ENCODE peak calls at places on chromosome 17, in eight cellular contexts. V is upper lobe of left lung, U is GM12865, O is WTC11, P is dorsolateral prefrontal cortex, R is HCT116, S is MM.1S, E is lung. T is an unnamed sample.
A peak's percentile ranks its signal among the peaks of the same experiment; 100 is the strongest.

GRCh38 chr17:42547698-42548069 is 5.0 kb upstream of the HSD17B1 start:
- DNase-seq in V (no peak), U (no peak), O (no peak), P (no peak), R (no peak), S (no peak), E (no peak), T (no peak)

GRCh38 chr17:77769215-77769614 is 189.3 kb upstream of the TNRC6C start:
- DNase-seq in V (no peak), U (no peak), O (no peak), P (no peak), R (no peak), S (peak; percentile 21), E (peak; percentile 37), T (no peak)

GRCh38 chr17:36657763-36658490 is 56.5 kb downstream of the MRM1 start:
- DNase-seq in V (peak; percentile 83), U (no peak), O (peak; percentile 76), P (no peak), R (no peak), S (no peak), E (no peak), T (peak; percentile 26)

GRCh38 chr17:31494259-31495048 is 103.0 kb downstream of the RAB11FIP4 start:
- DNase-seq in V (no peak), U (peak; percentile 87), O (no peak), P (no peak), R (no peak), S (no peak), E (no peak), T (no peak)

GRCh38 chr17:64036198-64036922 is 15.9 kb upstream of the ICAM2 start:
- DNase-seq in V (no peak), U (no peak), O (peak; percentile 60), P (no peak), R (peak; percentile 27), S (no peak), E (no peak), T (no peak)

GRCh38 chr17:73292031-73292531 is 19.7 kb downstream of the CDC42EP4 start:
- DNase-seq in V (no peak), U (no peak), O (no peak), P (no peak), R (peak; percentile 89), S (no peak), E (no peak), T (no peak)

GRCh38 chr17:46785696-46786095 is 32.8 kb downstream of the WNT3 start:
- DNase-seq in V (no peak), U (no peak), O (no peak), P (no peak), R (no peak), S (no peak), E (no peak), T (no peak)

GRCh38 chr17:54353789-54354525 is 531.2 kb downstream of the KIF2B start:
- DNase-seq in V (no peak), U (peak; percentile 24), O (no peak), P (no peak), R (no peak), S (peak; percentile 59), E (no peak), T (no peak)

GRCh38 chr17:77233635-77234334 is 93.0 kb downstream of the SEC14L1 start:
- DNase-seq in V (no peak), U (peak; percentile 90), O (no peak), P (no peak), R (no peak), S (peak; percentile 90), E (no peak), T (no peak)

GRCh38 chr17:49890077-49890821 is 42.4 kb upstream of the TAC4 start:
- DNase-seq in V (peak; percentile 79), U (no peak), O (peak; percentile 42), P (no peak), R (no peak), S (no peak), E (no peak), T (no peak)

DNA sequence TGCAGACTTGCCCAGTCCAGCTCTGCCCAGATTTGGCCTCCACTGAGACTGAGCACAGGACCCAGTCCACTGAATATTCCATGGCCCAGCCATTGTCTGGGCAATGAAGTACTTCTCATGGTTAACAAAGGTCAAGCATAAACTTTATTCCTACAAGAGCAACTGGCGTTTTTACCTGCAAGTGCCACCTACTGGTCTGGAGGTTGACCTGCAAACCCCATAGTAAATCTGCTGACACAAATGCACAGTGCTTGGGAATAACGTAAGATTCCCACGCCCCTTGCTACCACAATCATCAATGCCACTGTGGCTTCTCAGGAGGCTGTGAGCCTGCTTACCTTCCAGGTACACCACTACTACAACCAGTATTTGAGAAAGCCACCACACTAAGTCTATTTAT is 170.2 kb downstream of the CEP112 start:
- DNase-seq in V (no peak), U (peak; percentile 5), O (no peak), P (no peak), R (no peak), S (no peak), E (no peak), T (no peak)
- TF ChIP-seq CTCF in V (no peak), U (no peak), O (peak; percentile 13), P (no peak), R (peak; percentile 30), S (peak; percentile 7), E (no peak), T (no peak)

DNA sequence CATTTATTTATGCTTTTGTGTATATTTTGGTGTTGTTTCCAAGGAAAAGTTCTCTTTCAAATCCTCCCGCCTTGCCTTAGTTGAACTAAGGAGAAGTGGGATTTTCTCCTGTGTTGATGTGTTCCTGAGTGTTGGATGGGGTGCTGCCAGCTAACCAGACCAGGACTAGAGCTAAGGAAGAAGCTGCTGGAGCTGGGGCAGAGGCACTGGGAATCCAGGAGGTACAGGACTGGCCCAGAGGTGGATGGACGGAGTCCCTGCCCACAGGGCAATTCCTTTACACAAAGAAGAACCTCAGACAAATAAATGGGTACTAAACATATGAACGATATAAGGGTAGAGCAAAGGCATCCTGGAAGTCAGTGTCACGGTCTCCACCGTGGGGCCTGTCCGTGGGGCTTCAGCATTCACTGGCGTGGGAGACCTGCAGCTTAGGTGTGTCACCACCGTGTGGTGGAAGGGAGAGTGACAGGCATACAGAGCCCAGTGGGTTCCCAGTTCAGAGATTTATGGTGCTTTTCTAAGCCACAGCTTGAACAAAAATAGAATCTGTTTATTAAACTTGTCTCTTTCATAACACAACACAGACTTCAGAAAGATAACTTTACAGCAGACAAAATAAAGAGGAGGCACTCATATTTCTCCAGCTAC is 270.7 kb downstream of the NTN1 start:
- DNase-seq in V (no peak), U (peak; percentile 54), O (peak; percentile 49), P (peak; percentile 54), R (no peak), S (no peak), E (no peak), T (peak; percentile 45)
- TF ChIP-seq CTCF in V (peak; percentile 31), U (peak; percentile 70), O (peak; percentile 34), P (peak; percentile 79), R (peak; percentile 75), S (peak; percentile 31), E (peak; percentile 27), T (peak; percentile 51)

DNA sequence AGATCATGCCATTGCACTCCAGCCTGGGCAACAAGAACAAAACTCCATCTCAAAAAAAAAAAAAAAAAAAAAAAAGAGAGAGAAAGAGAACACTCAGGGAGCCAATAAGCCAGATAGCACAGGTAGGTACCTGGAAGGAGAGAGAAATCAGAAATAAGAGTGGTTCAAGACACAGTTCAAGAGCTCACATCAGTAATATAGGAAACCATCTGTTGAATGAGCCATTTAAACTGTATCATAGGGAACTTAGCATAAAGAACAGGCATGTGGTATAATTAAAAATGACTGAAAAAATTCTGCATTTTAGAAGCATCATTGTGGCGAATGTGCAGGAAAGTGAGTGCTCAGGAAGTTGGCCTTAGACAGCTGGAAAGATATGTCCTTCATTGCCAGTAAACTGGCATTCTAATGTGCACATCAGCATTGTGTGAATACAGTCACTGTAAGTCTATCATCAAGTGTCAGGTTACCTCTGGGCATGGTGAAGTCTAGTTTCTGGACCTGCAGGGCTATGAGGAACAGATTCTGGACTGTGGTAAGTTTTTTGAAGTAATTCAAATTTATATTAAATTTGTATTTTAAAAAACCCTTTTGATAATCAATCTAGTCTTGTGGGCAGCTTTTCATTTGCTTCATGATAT is 20.4 kb downstream of the KRT12 start:
- DNase-seq in V (no peak), U (no peak), O (no peak), P (no peak), R (no peak), S (peak; percentile 8), E (no peak), T (no peak)
- TF ChIP-seq CTCF in V (no peak), U (no peak), O (no peak), P (no peak), R (no peak), S (no peak), E (no peak), T (no peak)

GRCh38 chr17:81395600-81396277 is 482 bp downstream of the BAHCC1 start:
- DNase-seq in V (peak; percentile 88), U (no peak), O (no peak), P (no peak), R (no peak), S (no peak), E (no peak), T (no peak)

GRCh38 chr17:81396278-81396721 is 1.0 kb downstream of the BAHCC1 start:
- DNase-seq in V (peak; percentile 91), U (no peak), O (no peak), P (no peak), R (no peak), S (no peak), E (no peak), T (peak; percentile 52)

GRCh38 chr17:81393684-81394376 is 1.4 kb upstream of the BAHCC1 start:
- DNase-seq in V (peak; percentile 98), U (peak; percentile 91), O (peak; percentile 100), P (peak; percentile 100), R (peak; percentile 100), S (peak; percentile 99), E (peak; percentile 100), T (peak; percentile 100)

GRCh38 chr17:81394377-81394747 is 895 bp upstream of the BAHCC1 start:
- DNase-seq in V (no peak), U (no peak), O (no peak), P (no peak), R (no peak), S (no peak), E (no peak), T (no peak)

DNA sequence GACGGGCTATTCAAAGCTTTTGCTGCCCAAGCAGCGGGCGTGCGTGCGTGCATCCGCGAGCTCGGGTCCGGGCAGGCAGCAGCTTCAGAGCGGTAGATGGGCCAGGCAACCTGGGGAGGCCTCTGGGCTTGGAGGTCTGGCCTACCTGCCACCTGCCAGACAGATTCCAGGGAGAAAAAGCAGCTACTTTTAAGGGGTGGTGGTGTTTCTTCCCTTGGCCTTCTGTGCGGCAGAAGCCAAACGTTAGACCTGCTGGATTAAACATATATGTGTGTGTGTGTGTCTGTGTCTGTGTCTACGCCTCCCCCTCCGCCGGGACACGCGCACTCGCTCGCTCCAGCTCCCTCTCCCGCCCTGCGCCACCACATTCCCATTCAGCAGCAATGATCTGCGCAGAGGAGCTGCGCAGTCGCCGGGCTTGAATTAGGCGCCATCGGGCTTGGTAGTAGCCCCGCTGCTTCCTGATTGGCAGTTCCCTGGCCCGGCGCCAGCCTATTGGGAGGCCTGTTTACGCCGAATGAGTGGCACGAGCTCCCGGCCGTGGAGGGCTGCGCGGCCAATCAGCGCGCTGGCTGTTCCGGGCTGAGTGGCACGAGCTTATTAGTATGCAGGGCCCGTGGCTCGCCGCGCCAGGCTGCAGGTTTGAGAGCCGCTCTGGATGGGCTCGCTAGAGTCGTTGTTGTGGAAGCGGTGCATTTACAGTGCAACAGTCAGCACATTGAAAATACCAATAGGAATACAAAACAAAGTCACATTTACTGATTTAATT is at the start of gene BAHCC1:
- DNase-seq in V (peak; percentile 99), U (peak; percentile 87), O (peak; percentile 100), P (peak; percentile 100), R (peak; percentile 100), S (peak; percentile 93), E (peak; percentile 100), T (peak; percentile 99)
- TF ChIP-seq CTCF in V (no peak), U (no peak), O (no peak), P (peak; percentile 26), R (no peak), S (no peak), E (no peak), T (no peak)